ENCODE peak calls at places on chromosomes 2 and 18, in four cellular contexts. A, F, R and S are unnamed samples.

GRCh38 chr2:8799004-8799403 is 38.4 kb downstream of the KIDINS220 start:
- DNase-seq in F (no peak), R (no peak), A (no peak), S (no peak)

GRCh38 chr2:157459486-157459885 is 15.6 kb upstream of the CYTIP start:
- DNase-seq in R (no peak), F (no peak), A (no peak), S (no peak)

GRCh38 chr18:49459404-49460171 is 857 bp downstream of the DYM start:
- DNase-seq in A (no peak), R (peak), F (no peak), S (no peak)

GRCh38 chr2:177886824-177887223 is 185.8 kb downstream of the PDE11A start:
- DNase-seq in F (no peak), A (no peak), R (no peak), S (no peak)

GRCh38 chr2:112163541-112163981 is 25.4 kb downstream of the FBLN7 start:
- DNase-seq in A (peak), R (peak), F (no peak), S (peak)

GRCh38 chr2:37190290-37190689 is 1.8 kb upstream of the SULT6B1 start:
- DNase-seq in A (no peak), F (no peak), R (no peak), S (no peak)

GRCh38 chr2:160368988-160369935 is 124.3 kb downstream of the RBMS1 start:
- DNase-seq in R (peak), A (no peak), F (no peak), S (no peak)

GRCh38 chr2:224946911-224947310 is 95.4 kb downstream of the DOCK10 start:
- DNase-seq in A (no peak), R (peak), F (no peak), S (no peak)

GRCh38 chr2:136909777-136910176 is 144.4 kb downstream of the THSD7B start:
- DNase-seq in R (no peak), F (no peak), A (no peak), S (no peak)

GRCh38 chr2:219526320-219527075 is 12.2 kb downstream of the ASIC4 start:
- DNase-seq in A (no peak), R (no peak), F (no peak), S (no peak)

GRCh38 chr2:171393487-171393886 is 40.3 kb downstream of the METTL8 start:
- DNase-seq in R (no peak), A (no peak), F (no peak), S (no peak)

GRCh38 chr2:113892004-113892740 is 2.3 kb downstream of the ACTR3 start:
- DNase-seq in F (no peak), R (no peak), A (no peak), S (no peak)

DNA sequence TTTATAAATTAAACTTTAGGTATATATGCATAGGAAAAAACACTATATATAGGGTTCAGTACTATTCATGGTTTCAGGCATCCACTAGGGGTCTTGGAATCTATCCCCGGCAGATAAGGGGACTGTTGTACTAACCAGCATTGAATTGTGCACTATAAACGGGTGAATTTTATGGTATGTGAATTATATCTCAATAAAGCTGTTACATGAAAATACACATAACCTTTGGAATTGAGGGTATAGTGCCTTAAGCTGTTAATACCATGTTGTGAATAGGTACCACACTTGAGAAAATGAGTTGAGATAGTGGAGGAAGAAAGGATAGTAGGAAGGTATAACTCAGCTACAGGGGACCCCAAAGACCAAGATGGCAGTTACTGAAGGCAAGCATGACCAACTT is 167.3 kb downstream of the HAUS1 start:
- DNase-seq in A (no peak), R (no peak), F (no peak), S (no peak)
- TF ChIP-seq CTCF in A (no peak), R (no peak), F (no peak), S (no peak)

DNA sequence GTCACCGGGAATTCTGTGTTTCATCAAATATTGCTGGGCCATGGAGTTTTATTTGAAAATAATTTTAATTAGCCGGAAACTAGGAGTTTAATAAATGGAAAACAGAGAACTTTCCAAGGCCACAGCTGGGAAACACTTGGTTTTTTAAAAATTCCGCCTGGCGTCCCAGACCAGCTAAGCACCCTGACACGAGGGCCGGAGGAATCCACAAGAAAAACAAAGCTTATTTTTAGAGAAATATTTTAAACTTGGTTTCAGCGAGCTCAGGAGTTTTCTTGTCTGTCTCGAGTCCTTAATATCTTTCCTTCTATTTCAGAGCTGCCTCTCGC is 8.2 kb downstream of the ZFP36L2 start:
- DNase-seq in A (no peak), F (no peak), R (peak), S (no peak)
- H3K4me3 ChIP-seq in A (no peak), F (no peak), R (no peak), S (peak)

GRCh38 chr18:70961933-70962332 is 673.1 kb downstream of the SOCS6 start:
- DNase-seq in R (no peak), A (no peak), F (no peak), S (no peak)

GRCh38 chr18:70956554-70956953 is 667.7 kb downstream of the SOCS6 start:
- DNase-seq in F (no peak), R (no peak), A (no peak), S (no peak)
- TF ChIP-seq CTCF in F (no peak), R (no peak), A (no peak), S (no peak)

GRCh38 chr2:108621087-108621559 is 86.9 kb downstream of the LIMS1 start:
- DNase-seq in F (peak), A (no peak), R (peak), S (no peak)
- H3K4me3 ChIP-seq in F (peak), A (no peak), R (no peak), S (peak)

GRCh38 chr2:58133395-58133794 is 86.8 kb downstream of the VRK2 start:
- DNase-seq in R (peak), F (no peak), A (no peak), S (no peak)

GRCh38 chr2:58127111-58127510 is 80.5 kb downstream of the VRK2 start:
- DNase-seq in F (no peak), A (no peak), R (no peak), S (no peak)

GRCh38 chr2:58135861-58136260 is 89.3 kb downstream of the VRK2 start:
- DNase-seq in F (no peak), A (no peak), R (no peak), S (no peak)

GRCh38 chr2:58130238-58130637 is 83.6 kb downstream of the VRK2 start:
- DNase-seq in A (no peak), F (no peak), R (no peak), S (no peak)

GRCh38 chr2:58131191-58132011 is 84.8 kb downstream of the VRK2 start:
- DNase-seq in F (no peak), A (no peak), R (peak), S (no peak)
- TF ChIP-seq CTCF in F (peak), A (no peak), R (no peak), S (no peak)